ENCODE peak calls at places on chromosomes 2 and 18, in five cellular contexts. Q, D, N, P and S are unnamed samples. For H3K27me3, the result is how much of the 10 kb centered on the place peaks cover.

GRCh38 chr2:99337931-99338580 is 867 bp downstream of the EIF5B start:
- DNase-seq in P (no peak), N (peak), D (no peak), Q (no peak), S (no peak)

GRCh38 chr18:3264362-3264761 is 2.4 kb downstream of the MYL12B start:
- DNase-seq in N (no peak), D (no peak), Q (no peak), P (peak), S (no peak)

GRCh38 chr2:10481055-10481665 is 33.0 kb upstream of the ODC1 start:
- DNase-seq in Q (no peak), D (no peak), N (no peak), P (no peak), S (no peak)

GRCh38 chr2:64362562-64363026 is 91.4 kb upstream of the LGALSL start:
- DNase-seq in N (no peak), D (no peak), Q (no peak), P (no peak), S (no peak)

GRCh38 chr2:158931577-158931976 is 36.9 kb upstream of the TANC1 start:
- DNase-seq in D (no peak), Q (no peak), P (no peak), N (no peak), S (no peak)

GRCh38 chr2:104945866-104946265 is 92.0 kb downstream of the POU3F3 start:
- DNase-seq in N (no peak), P (no peak), D (no peak), Q (no peak), S (no peak)

GRCh38 chr18:35203001-35203553 is 37.8 kb upstream of the ZNF397 start:
- DNase-seq in Q (no peak), N (no peak), D (no peak), P (no peak), S (no peak)

GRCh38 chr2:134917958-134918517 is 584 bp upstream of the CCNT2 start:
- DNase-seq in Q (peak), N (no peak), D (peak), P (no peak), S (no peak)

GRCh38 chr2:96832751-96833507 is 10.9 kb downstream of the ANKRD23 start:
- DNase-seq in N (peak), D (peak), P (peak), Q (peak), S (peak)

GRCh38 chr2:128631698-128632490 is 313.2 kb upstream of the HS6ST1 start:
- DNase-seq in Q (no peak), D (no peak), P (peak), N (no peak), S (no peak)

GRCh38 chr2:241963223-241963622 is 93.7 kb downstream of the RTP5 start:
- DNase-seq in N (no peak), P (no peak), Q (no peak), D (no peak), S (no peak)

DNA sequence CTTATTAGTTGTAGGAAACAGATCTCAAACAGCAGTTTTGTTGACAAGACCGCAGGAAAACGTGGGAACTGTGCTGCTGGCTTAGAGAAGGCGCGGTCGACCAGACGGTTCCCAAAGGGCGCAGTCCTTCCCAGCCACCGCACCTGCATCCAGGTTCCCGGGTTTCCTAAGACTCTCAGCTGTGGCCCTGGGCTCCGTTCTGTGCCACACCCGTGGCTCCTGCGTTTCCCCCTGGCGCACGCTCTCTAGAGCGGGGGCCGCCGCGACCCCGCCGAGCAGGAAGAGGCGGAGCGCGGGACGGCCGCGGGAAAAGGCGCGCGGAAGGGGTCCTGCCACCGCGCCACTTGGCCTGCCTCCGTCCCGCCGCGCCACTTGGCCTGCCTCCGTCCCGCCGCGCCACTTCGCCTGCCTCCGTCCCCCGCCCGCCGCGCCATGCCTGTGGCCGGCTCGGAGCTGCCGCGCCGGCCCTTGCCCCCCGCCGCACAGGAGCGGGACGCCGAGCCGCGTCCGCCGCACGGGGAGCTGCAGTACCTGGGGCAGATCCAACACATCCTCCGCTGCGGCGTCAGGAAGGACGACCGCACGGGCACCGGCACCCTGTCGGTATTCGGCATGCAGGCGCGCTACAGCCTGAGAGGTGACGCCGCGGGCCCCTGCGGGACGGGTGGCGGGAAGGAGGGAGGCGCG is at the start of gene TYMS:
- DNase-seq in P (no peak), N (peak), Q (peak), D (no peak), S (peak)
- H3K27ac ChIP-seq in P (no peak), N (peak), Q (no peak), D (no peak), S (peak)

GRCh38 chr18:57440331-57441101 is 5.3 kb downstream of the ONECUT2 start:
- DNase-seq in Q (no peak), P (no peak), N (no peak), D (no peak), S (no peak)
- H3K4me3 ChIP-seq in Q (peak), P (no peak), N (no peak), D (no peak), S (no peak)

DNA sequence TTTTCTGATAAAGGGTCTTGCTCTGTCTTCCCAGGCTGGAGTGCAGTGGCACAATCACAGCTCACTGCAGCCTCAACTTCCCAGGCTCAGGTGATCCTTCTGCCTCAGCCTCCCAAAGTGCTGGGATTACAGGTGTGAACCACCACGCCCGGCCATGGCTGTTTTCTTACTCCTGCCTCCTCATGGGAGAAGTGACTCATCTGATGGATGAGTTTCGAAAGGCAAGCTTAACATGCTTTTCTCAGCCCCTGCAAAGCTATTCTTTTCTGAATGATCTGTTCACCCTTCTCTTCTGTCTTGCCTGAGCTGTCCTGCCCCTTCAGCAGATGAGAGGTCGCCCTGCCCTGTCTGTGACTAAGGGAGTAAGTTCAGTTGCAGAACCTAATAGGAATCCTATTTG is 929 bp upstream of the CREG2 start:
- DNase-seq in Q (no peak), N (no peak), D (no peak), P (no peak), S (no peak)
- H3K27me3 ChIP-seq in Q (half or more), N (half or more), D (under half), P (under half), S (under half)

GRCh38 chr2:28736034-28736433 is 15.6 kb upstream of the PPP1CB start:
- DNase-seq in P (peak), D (peak), N (peak), Q (peak), S (peak)
- H3K27ac ChIP-seq in P (no peak), D (peak), N (peak), Q (peak), S (peak)

DNA sequence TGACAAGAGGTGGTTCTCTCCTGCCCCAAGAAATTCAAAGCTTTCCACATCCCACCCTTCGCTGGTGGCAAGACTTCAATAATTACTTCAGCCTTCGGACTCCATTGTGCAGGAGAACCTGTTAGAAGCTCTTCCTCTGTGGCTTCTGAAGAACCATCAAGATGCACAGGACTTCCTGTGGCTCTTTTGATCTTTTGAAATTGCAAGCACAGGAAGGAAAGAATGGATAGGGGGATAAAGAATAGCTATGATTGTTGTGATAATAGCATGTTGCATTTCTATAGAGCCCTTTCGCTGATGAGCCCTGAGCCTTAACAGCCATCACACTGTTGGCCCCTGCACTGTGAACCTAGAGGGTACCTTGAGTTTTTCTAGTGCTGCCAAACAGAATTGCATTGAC is 7.4 kb downstream of the EPAS1 start:
- DNase-seq in P (no peak), Q (no peak), D (no peak), N (no peak), S (no peak)
- H3K4me3 ChIP-seq in P (no peak), Q (no peak), D (no peak), N (no peak), S (no peak)

GRCh38 chr18:36297419-36298112 is at the start of gene FHOD3:
- DNase-seq in N (peak), P (peak), D (peak), Q (peak), S (peak)
- H3K27me3 ChIP-seq in N (under half), P (under half), D (under half), Q (under half), S (under half)

GRCh38 chr2:68828887-68829708 is 42.1 kb downstream of the BMP10 start:
- DNase-seq in D (peak), N (peak), P (peak), Q (peak), S (peak)
- H3K27ac ChIP-seq in D (peak), N (no peak), P (peak), Q (peak), S (peak)